ENCODE peak calls at places on chromosome 2, in seven cellular contexts. X is HCT116; O is hepatocyte; I is tibial artery; K is CD8-positive, alpha-beta T cell; U is thoracic aorta; B is brain microvascular endothelial cell. Q is an unnamed sample.
A peak's percentile ranks its signal among the peaks of the same experiment; 100 is the strongest.

GRCh38 chr2:240464514-240465241 is 29.2 kb downstream of the GPC1 start:
- DNase-seq in X (no peak), O (peak; percentile 3), I (peak; percentile 64), K (no peak), U (peak; percentile 1), B (no peak), Q (no peak)

GRCh38 chr2:96083064-96083889 is 33.1 kb downstream of the ADRA2B start:
- DNase-seq in X (no peak), O (no peak), I (peak; percentile 64), K (no peak), U (no peak), B (no peak), Q (no peak)

GRCh38 chr2:25363733-25364132 is 22.0 kb upstream of the DNMT3A start:
- DNase-seq in X (no peak), O (no peak), I (no peak), K (no peak), U (no peak), B (no peak), Q (no peak)

GRCh38 chr2:217074576-217075224 is 214.8 kb upstream of the TNP1 start:
- DNase-seq in X (no peak), O (no peak), I (no peak), K (no peak), U (no peak), B (peak; percentile 20), Q (no peak)

GRCh38 chr2:137091704-137092103 is 326.4 kb downstream of the THSD7B start:
- DNase-seq in X (no peak), O (no peak), I (no peak), K (no peak), U (no peak), B (peak; percentile 15), Q (no peak)

GRCh38 chr2:163471947-163472346 is 263.9 kb downstream of the FIGN start:
- DNase-seq in X (no peak), O (peak; percentile 12), I (no peak), K (no peak), U (no peak), B (peak; percentile 49), Q (no peak)

GRCh38 chr2:227816507-227817274 is 3.0 kb downstream of the CCL20 start:
- DNase-seq in X (no peak), O (no peak), I (no peak), K (no peak), U (no peak), B (peak; percentile 28), Q (no peak)

GRCh38 chr2:117814417-117815264 is at the start of gene DDX18:
- DNase-seq in X (peak; percentile 98), O (peak; percentile 99), I (peak; percentile 98), K (peak; percentile 98), U (peak; percentile 84), B (peak; percentile 97), Q (peak; percentile 92)

GRCh38 chr2:161208527-161209139 is 48.4 kb downstream of the TANK start:
- DNase-seq in X (peak; percentile 41), O (peak; percentile 25), I (no peak), K (no peak), U (no peak), B (peak; percentile 86), Q (no peak)

GRCh38 chr2:120684691-120685402 is 50.8 kb upstream of the GLI2 start:
- DNase-seq in X (no peak), O (no peak), I (no peak), K (no peak), U (no peak), B (no peak), Q (no peak)

GRCh38 chr2:185628985-185629384 is 109.6 kb upstream of the FSIP2 start:
- DNase-seq in X (peak; percentile 29), O (no peak), I (no peak), K (no peak), U (no peak), B (no peak), Q (no peak)

GRCh38 chr2:174914894-174915760 is 90.1 kb downstream of the CHN1 start:
- DNase-seq in X (no peak), O (no peak), I (no peak), K (no peak), U (no peak), B (no peak), Q (no peak)

GRCh38 chr2:176251928-176252327 is 17.3 kb upstream of the MTX2 start:
- DNase-seq in X (no peak), O (no peak), I (no peak), K (no peak), U (no peak), B (no peak), Q (no peak)

GRCh38 chr2:119108186-119108585 is 50.4 kb downstream of the C1QL2 start:
- DNase-seq in X (no peak), O (no peak), I (no peak), K (no peak), U (no peak), B (no peak), Q (no peak)

GRCh38 chr2:202718614-202719013 is 83.8 kb downstream of the FAM117B start:
- DNase-seq in X (peak; percentile 19), O (peak; percentile 16), I (no peak), K (no peak), U (no peak), B (peak; percentile 22), Q (no peak)

GRCh38 chr2:223856584-223856983 is 19.2 kb upstream of the AP1S3 start:
- DNase-seq in X (no peak), O (no peak), I (no peak), K (no peak), U (no peak), B (no peak), Q (peak; percentile 34)

GRCh38 chr2:183224933-183225332 is 100.7 kb downstream of the NUP35 start:
- DNase-seq in X (no peak), O (no peak), I (no peak), K (no peak), U (no peak), B (no peak), Q (no peak)

GRCh38 chr2:54709341-54709809 is 14.1 kb upstream of the EML6 start:
- DNase-seq in X (no peak), O (peak; percentile 52), I (no peak), K (no peak), U (no peak), B (no peak), Q (peak; percentile 10)

GRCh38 chr2:85734015-85734414 is 19.8 kb upstream of the ATOH8 start:
- DNase-seq in X (no peak), O (no peak), I (no peak), K (no peak), U (no peak), B (no peak), Q (no peak)

GRCh38 chr2:217207387-217208010 is 347.6 kb upstream of the TNP1 start:
- DNase-seq in X (no peak), O (no peak), I (no peak), K (no peak), U (no peak), B (no peak), Q (no peak)

GRCh38 chr2:24345937-24346336 is 14.4 kb downstream of the ITSN2 start:
- DNase-seq in X (no peak), O (no peak), I (no peak), K (no peak), U (no peak), B (no peak), Q (no peak)

GRCh38 chr2:96344011-96344410 is 8.4 kb downstream of the NCAPH start:
- DNase-seq in X (no peak), O (no peak), I (no peak), K (peak; percentile 60), U (no peak), B (peak; percentile 42), Q (peak; percentile 55)

DNA sequence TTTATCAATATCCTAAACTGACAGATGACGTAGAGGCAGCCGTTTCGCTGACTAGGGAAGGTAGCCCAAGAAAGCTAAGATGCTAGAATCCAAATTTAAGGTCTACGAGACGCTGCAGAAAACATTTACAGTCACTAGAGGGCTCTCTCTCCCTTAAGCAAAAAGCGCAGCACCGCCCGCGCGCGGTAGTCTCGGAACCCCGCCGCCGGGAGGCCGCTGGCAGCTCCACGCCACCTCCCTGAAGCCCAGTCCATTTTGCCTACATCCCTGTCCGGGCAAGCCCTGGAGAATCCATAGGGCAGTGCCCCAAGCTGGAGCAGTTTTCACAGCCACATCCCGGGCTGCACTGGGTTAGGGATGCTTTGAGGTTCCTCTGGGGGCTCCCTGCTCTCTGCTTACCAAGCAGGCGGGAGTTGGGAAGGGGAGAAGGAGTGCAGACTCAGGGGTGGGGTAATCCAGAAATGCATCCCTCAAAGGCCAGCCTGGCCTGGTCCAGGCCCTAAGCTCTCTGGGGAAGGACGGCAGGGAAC is 1.5 kb upstream of the DPYSL5 start:
- DNase-seq in X (peak; percentile 64), O (peak; percentile 89), I (peak; percentile 72), K (peak; percentile 53), U (no peak), B (peak; percentile 59), Q (peak; percentile 67)
- H3K4me3 ChIP-seq in X (no peak overlapping the region), O (no peak overlapping the region), I (no peak overlapping the region), K (no peak overlapping the region), U (peak overlapping the region; percentile 44), B (no peak overlapping the region), Q (no peak overlapping the region)

GRCh38 chr2:10716581-10716980 is 4.8 kb upstream of the ATP6V1C2 start:
- DNase-seq in X (no peak), O (no peak), I (no peak), K (no peak), U (no peak), B (no peak), Q (no peak)
- H3K27me3 ChIP-seq in X (peaks cover 4% of the 10 kb centered on the region), O (peaks cover 53% of the 10 kb centered on the region), I (peaks cover 13% of the 10 kb centered on the region), K (peaks cover 7% of the 10 kb centered on the region), U (no peaks in the 10 kb centered on the region), B (peaks cover 16% of the 10 kb centered on the region), Q (peaks cover 7% of the 10 kb centered on the region)

GRCh38 chr2:9330639-9331270 is 92.6 kb downstream of the ITGB1BP1 start:
- DNase-seq in X (no peak), O (no peak), I (no peak), K (no peak), U (no peak), B (no peak), Q (no peak)
- H3K4me3 ChIP-seq in X (no peak overlapping the region), O (no peak overlapping the region), I (no peak overlapping the region), K (no peak overlapping the region), U (no peak overlapping the region), B (no peak overlapping the region), Q (no peak overlapping the region)

GRCh38 chr2:44769349-44770005 is 172.0 kb upstream of the SIX3 start:
- DNase-seq in X (no peak), O (no peak), I (no peak), K (no peak), U (no peak), B (no peak), Q (no peak)

GRCh38 chr2:44771510-44771909 is 170.0 kb upstream of the SIX3 start:
- DNase-seq in X (no peak), O (no peak), I (no peak), K (no peak), U (no peak), B (no peak), Q (no peak)

GRCh38 chr2:44770221-44771187 is 171.0 kb upstream of the SIX3 start:
- DNase-seq in X (no peak), O (no peak), I (no peak), K (no peak), U (no peak), B (no peak), Q (no peak)

GRCh38 chr2:44772670-44773378 is 168.7 kb upstream of the SIX3 start:
- DNase-seq in X (no peak), O (no peak), I (no peak), K (no peak), U (no peak), B (no peak), Q (no peak)

DNA sequence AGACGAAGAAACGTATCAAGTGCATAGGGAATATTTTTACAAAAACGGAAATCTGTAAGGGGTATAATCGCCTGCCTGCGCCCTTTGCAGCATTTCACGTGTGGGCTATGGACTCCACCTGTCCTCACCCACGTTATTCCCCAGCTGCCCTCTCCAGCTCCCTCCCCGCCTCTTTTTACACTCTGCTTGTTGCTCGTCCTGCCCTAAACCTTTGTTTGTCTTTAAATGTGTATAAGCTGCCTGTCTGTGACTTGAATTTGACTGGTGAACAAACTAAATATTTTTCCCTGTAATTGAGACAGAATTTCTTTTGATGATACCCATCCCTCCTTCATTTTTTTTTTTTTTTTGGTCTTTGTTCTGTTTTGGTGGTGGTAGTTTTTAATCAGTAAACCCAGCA is 169.4 kb upstream of the SIX3 start:
- DNase-seq in X (no peak), O (no peak), I (no peak), K (no peak), U (no peak), B (no peak), Q (no peak)
- H3K27me3 ChIP-seq in X (no peaks in the 10 kb centered on the region), O (peaks cover 64% of the 10 kb centered on the region), I (no peaks in the 10 kb centered on the region), K (no peaks in the 10 kb centered on the region), U (no peaks in the 10 kb centered on the region), B (peaks cover 34% of the 10 kb centered on the region), Q (no peaks in the 10 kb centered on the region)